ENCODE peak calls at places on chromosomes 16 and 17, in seven cellular contexts. O is endothelial cell, K is dorsolateral prefrontal cortex, U is tibial artery, G is activated B cell treated with CpG ODN at 0.5 μM for 24 hours, N is RWPE1, V is brain microvascular endothelial cell. D is an unnamed sample.

GRCh38 chr16:11791144-11791828 is 5.8 kb downstream of the ZC3H7A start:
- DNase-seq in O (no peak), K (no peak), U (peak), G (no peak), N (no peak), V (no peak), D (peak)

GRCh38 chr17:15955793-15956541 is 11.0 kb downstream of the ADORA2B start:
- DNase-seq in O (no peak), K (no peak), U (no peak), G (no peak), N (no peak), V (no peak), D (no peak)

GRCh38 chr16:85528528-85529387 is 84.4 kb upstream of the GSE1 start:
- DNase-seq in O (peak), K (no peak), U (no peak), G (no peak), N (no peak), V (no peak), D (no peak)

GRCh38 chr17:79023886-79024771 is at the start of gene C1QTNF1:
- DNase-seq in O (peak), K (no peak), U (peak), G (peak), N (peak), V (no peak), D (no peak)

GRCh38 chr16:9062301-9062700 is 29.1 kb upstream of the HAPSTR1 start:
- DNase-seq in O (no peak), K (no peak), U (no peak), G (no peak), N (no peak), V (no peak), D (no peak)

GRCh38 chr16:87014112-87014511 is 303.1 kb downstream of the C16orf95 start:
- DNase-seq in O (no peak), K (no peak), U (no peak), G (no peak), N (no peak), V (no peak), D (no peak)

GRCh38 chr16:85296859-85297698 is 184.8 kb upstream of the CIBAR2 start:
- DNase-seq in O (peak), K (no peak), U (no peak), G (no peak), N (peak), V (no peak), D (no peak)

GRCh38 chr17:1123397-1124237 is 56.2 kb downstream of the ABR start:
- DNase-seq in O (no peak), K (no peak), U (no peak), G (no peak), N (no peak), V (no peak), D (no peak)

GRCh38 chr17:48647964-48648245 is 21.7 kb upstream of the HOXB9 start:
- DNase-seq in O (no peak), K (no peak), U (no peak), G (no peak), N (no peak), V (no peak), D (no peak)

GRCh38 chr16:54430491-54431030 is 144.0 kb upstream of the IRX3 start:
- DNase-seq in O (no peak), K (no peak), U (no peak), G (no peak), N (no peak), V (peak), D (no peak)

GRCh38 chr16:31052131-31052530 is 18.8 kb downstream of the STX4 start:
- DNase-seq in O (no peak), K (no peak), U (no peak), G (no peak), N (peak), V (peak), D (no peak)

GRCh38 chr17:64213995-64214507 is 49.0 kb downstream of the TEX2 start:
- DNase-seq in O (no peak), K (no peak), U (no peak), G (no peak), N (no peak), V (peak), D (no peak)

GRCh38 chr17:18176152-18176551 is 7.5 kb upstream of the ALKBH5 start:
- DNase-seq in O (no peak), K (no peak), U (no peak), G (no peak), N (no peak), V (no peak), D (no peak)

GRCh38 chr17:67293251-67294203 is 48.5 kb upstream of the HELZ start:
- DNase-seq in O (peak), K (peak), U (peak), G (peak), N (peak), V (peak), D (no peak)

GRCh38 chr17:41492771-41493170 is 3.1 kb upstream of the KRT36 start:
- DNase-seq in O (no peak), K (peak), U (no peak), G (no peak), N (no peak), V (peak), D (peak)

GRCh38 chr16:55039042-55039441 is 108.4 kb downstream of the IRX5 start:
- DNase-seq in O (no peak), K (no peak), U (peak), G (no peak), N (no peak), V (no peak), D (no peak)

GRCh38 chr17:61442136-61442775 is 10.0 kb upstream of the TBX4 start:
- DNase-seq in O (no peak), K (no peak), U (no peak), G (no peak), N (no peak), V (no peak), D (no peak)

GRCh38 chr17:82548681-82549303 is 29.3 kb downstream of the FOXK2 start:
- DNase-seq in O (no peak), K (no peak), U (peak), G (no peak), N (no peak), V (no peak), D (no peak)

DNA sequence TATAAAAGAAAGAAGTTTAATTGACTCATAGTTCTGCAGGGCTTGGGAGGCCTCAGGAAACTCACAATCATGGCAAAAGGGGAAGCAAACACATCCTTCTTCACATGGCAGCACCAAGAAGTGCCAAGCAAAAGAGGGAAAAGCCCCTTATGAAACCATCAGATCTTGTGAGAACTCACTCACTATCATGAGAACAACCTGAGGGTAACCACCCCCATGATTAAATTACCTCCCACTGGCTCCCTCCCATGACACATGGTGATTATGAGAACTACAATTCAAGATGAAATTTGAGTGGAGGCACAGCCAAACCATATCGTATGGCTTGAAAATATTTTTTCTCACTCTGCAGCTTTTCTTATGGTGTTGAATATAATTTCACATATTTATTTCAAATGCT is 151.7 kb downstream of the ANKFN1 start:
- DNase-seq in O (no peak), K (no peak), U (no peak), G (no peak), N (no peak), V (no peak), D (no peak)
- TF ChIP-seq CTCF in O (peak), K (no peak), U (no peak), G (no peak), N (no peak), V (no peak), D (no peak)

DNA sequence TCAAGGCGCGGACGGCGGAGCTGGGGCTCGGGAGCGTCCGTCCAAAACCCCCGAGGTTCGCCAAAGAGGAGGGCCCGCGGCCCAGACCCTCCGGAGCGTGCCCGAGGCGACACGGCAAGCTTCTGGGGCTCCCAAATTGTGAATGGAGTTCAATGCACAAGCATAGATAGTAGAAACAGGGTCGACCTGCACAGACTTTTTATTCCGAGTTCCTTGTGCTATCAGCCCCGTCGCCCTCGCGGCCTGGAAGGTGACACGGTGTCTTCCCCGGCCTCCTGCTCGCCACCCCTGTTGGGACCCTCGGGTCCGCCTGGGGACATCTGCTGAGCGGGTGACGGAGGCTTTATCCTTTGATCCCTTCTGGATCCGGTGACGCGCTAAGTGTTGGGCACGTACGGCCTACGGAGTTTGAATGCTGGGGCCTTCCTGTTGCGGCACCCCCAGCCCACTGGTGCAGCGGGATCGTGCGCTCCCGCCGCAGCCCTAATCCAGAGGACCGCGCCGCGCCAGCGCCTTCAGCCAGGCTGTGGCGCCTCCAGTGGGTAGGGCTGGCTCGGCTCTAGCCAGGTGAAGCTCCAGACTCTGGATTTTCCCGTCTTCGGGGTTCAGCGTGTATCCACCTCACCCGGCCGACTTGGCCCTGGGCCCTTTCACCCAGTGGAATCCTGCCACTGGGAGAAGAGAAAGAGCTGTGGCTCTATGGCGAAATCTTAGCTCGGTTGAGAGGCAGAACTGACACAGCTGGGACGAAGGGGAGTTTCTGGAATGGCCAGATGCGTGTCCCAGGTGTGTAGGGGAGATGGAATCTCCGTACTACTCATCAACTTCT is 17.0 kb upstream of the NTN1 start:
- DNase-seq in O (peak), K (no peak), U (no peak), G (no peak), N (no peak), V (no peak), D (no peak)
- TF ChIP-seq CTCF in O (no peak), K (no peak), U (no peak), G (no peak), N (no peak), V (no peak), D (no peak)

GRCh38 chr16:48538746-48539484 is 71.1 kb downstream of the N4BP1 start:
- DNase-seq in O (peak), K (no peak), U (no peak), G (no peak), N (no peak), V (no peak), D (no peak)
- TF ChIP-seq CTCF in O (no peak), K (peak), U (no peak), G (no peak), N (no peak), V (peak), D (peak)

GRCh38 chr16:49407873-49408565 is 34.4 kb downstream of the C16orf78 start:
- DNase-seq in O (peak), K (peak), U (peak), G (peak), N (peak), V (peak), D (no peak)
- TF ChIP-seq CTCF in O (peak), K (peak), U (peak), G (no peak), N (peak), V (peak), D (peak)

GRCh38 chr17:74748279-74748528 is 224 bp upstream of the NHERF1 start:
- DNase-seq in O (no peak), K (no peak), U (no peak), G (no peak), N (no peak), V (no peak), D (no peak)

GRCh38 chr17:74750039-74750326 is 1.6 kb downstream of the NHERF1 start:
- DNase-seq in O (no peak), K (no peak), U (no peak), G (no peak), N (no peak), V (no peak), D (no peak)

GRCh38 chr17:74750327-74751069 is 2.1 kb downstream of the NHERF1 start:
- DNase-seq in O (no peak), K (no peak), U (no peak), G (no peak), N (no peak), V (no peak), D (no peak)

GRCh38 chr17:74748529-74749261 is at the start of gene NHERF1:
- DNase-seq in O (peak), K (peak), U (peak), G (peak), N (peak), V (peak), D (no peak)

GRCh38 chr17:74749262-74750038 is 1.0 kb downstream of the NHERF1 start:
- DNase-seq in O (no peak), K (no peak), U (no peak), G (no peak), N (no peak), V (no peak), D (no peak)
- TF ChIP-seq CTCF in O (no peak), K (no peak), U (no peak), G (no peak), N (no peak), V (no peak), D (peak)

GRCh38 chr16:67490330-67491096 is 7.2 kb upstream of the AGRP start:
- DNase-seq in O (no peak), K (no peak), U (no peak), G (no peak), N (no peak), V (no peak), D (no peak)
- TF ChIP-seq CTCF in O (no peak), K (no peak), U (no peak), G (no peak), N (no peak), V (no peak), D (no peak)

GRCh38 chr16:24573141-24573540 is 33.8 kb downstream of the RBBP6 start:
- DNase-seq in O (no peak), K (no peak), U (no peak), G (no peak), N (no peak), V (no peak), D (no peak)

GRCh38 chr16:24572069-24572468 is 32.7 kb downstream of the RBBP6 start:
- DNase-seq in O (no peak), K (no peak), U (no peak), G (no peak), N (no peak), V (no peak), D (no peak)

GRCh38 chr16:24562811-24563210 is 23.4 kb downstream of the RBBP6 start:
- DNase-seq in O (no peak), K (no peak), U (no peak), G (no peak), N (no peak), V (no peak), D (no peak)

DNA sequence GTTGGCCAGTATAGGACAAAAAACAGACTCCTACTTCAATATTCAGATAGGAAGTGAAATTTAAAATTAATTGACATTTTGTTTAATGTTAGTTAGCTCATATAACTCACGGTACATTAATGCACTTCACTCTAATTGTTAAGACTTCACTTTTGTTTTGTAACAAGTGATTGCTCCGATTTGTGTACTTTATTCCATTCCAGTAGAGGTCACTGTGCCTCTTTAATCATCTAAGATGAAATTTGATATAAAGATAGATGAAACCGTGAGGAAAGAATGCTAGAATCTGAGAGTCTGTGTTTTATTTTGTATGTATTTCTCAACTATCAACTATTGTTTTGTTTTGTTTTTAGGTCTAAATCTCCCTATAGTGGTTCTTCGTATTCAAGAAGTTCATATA is 29.0 kb downstream of the RBBP6 start:
- DNase-seq in O (no peak), K (no peak), U (no peak), G (no peak), N (no peak), V (no peak), D (no peak)
- TF ChIP-seq CTCF in O (peak), K (peak), U (peak), G (no peak), N (peak), V (peak), D (peak)

GRCh38 chr16:57663917-57664661 is 4.0 kb upstream of the ADGRG3 start:
- DNase-seq in O (no peak), K (no peak), U (no peak), G (no peak), N (no peak), V (no peak), D (no peak)
- TF ChIP-seq CTCF in O (no peak), K (no peak), U (no peak), G (no peak), N (no peak), V (peak), D (peak)

DNA sequence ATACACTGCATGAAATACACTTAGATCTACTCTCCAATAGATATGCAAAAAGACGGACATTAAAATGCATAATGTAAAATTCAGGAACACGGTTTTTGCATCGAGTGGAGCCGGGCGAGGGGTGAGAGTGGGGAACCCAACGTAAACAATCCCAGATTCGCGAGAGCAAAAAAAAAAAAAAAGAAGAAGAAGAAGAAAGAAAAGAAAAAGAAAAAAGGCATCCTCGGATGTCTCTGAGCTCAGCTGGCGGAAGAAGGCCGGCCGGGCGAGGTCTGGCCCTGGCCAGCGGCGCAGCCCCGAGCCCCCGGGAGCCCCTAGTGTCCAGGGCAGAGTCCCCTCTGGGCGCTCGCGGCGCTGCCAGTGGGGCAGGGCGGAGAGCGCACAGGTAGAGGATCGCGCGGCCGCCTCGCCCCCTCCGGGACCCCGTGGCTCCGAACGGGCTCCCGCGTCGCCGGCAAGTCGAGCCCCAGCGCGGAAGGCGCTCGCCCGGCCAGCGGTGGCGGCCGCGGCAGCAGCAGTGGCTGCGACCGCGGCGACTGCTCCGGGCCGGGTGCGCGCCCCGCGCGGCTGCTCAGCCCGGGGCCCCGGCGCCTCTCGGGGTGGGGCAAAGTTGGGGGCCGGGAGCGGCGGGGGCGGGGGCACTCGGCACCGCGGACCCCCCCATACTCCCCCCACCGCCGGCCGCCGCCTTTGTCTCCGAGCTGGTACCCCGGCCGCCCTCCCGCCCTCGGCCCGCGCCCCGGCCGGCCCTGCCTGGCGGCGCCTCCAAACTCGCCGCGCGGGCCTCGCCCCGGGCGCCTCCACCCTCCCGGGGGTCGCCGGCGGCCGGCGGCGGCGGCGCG is 9.7 kb upstream of the ZFHX3 start:
- DNase-seq in O (peak), K (no peak), U (peak), G (peak), N (no peak), V (no peak), D (no peak)
- TF ChIP-seq CTCF in O (no peak), K (peak), U (no peak), G (no peak), N (peak), V (peak), D (peak)

GRCh38 chr17:10060526-10060925 is 137.9 kb downstream of the GAS7 start:
- DNase-seq in O (no peak), K (no peak), U (no peak), G (no peak), N (no peak), V (no peak), D (no peak)

GRCh38 chr17:10059684-10060211 is 138.7 kb downstream of the GAS7 start:
- DNase-seq in O (no peak), K (no peak), U (no peak), G (no peak), N (no peak), V (no peak), D (no peak)

GRCh38 chr17:10061131-10061581 is 137.2 kb downstream of the GAS7 start:
- DNase-seq in O (no peak), K (no peak), U (no peak), G (no peak), N (no peak), V (no peak), D (no peak)

GRCh38 chr17:10055251-10055975 is 143.0 kb downstream of the GAS7 start:
- DNase-seq in O (no peak), K (no peak), U (no peak), G (no peak), N (no peak), V (no peak), D (no peak)

GRCh38 chr17:10058924-10059683 is 139.3 kb downstream of the GAS7 start:
- DNase-seq in O (no peak), K (peak), U (no peak), G (no peak), N (no peak), V (no peak), D (no peak)
- TF ChIP-seq CTCF in O (no peak), K (no peak), U (no peak), G (no peak), N (no peak), V (no peak), D (no peak)